ENCODE peak calls at places on chromosomes 13 and 19, in nine cellular contexts. K, F, U, S, N, C, G, J and V are unnamed samples.

GRCh38 chr13:20254076-20254475 is 22.0 kb upstream of the GJB6 start:
- DNase-seq in K (no peak), F (no peak), N (no peak), U (no peak), C (no peak), G (no peak), S (no peak), J (no peak), V (no peak)

GRCh38 chr13:40120781-40121180 is 465.3 kb downstream of the COG6 start:
- DNase-seq in K (no peak), G (no peak), F (no peak), U (no peak), N (peak; percentile 33), J (no peak), S (no peak), C (no peak), V (no peak)

GRCh38 chr19:31598730-31599238 is 249.5 kb upstream of the TSHZ3 start:
- DNase-seq in U (no peak), J (no peak), K (no peak), G (no peak), N (peak; percentile 14), F (no peak), S (no peak), C (no peak), V (no peak)

GRCh38 chr13:31234729-31235128 is 35.0 kb downstream of the B3GLCT start:
- DNase-seq in F (no peak), S (no peak), J (no peak), K (no peak), C (no peak), G (no peak), N (no peak), U (no peak), V (peak; percentile 65)

GRCh38 chr13:49560270-49561063 is 24.9 kb downstream of the RCBTB1 start:
- DNase-seq in K (peak; percentile 12), N (peak; percentile 68), G (no peak), J (no peak), S (no peak), F (peak; percentile 11), U (no peak), C (no peak), V (peak; percentile 52)

GRCh38 chr13:21365574-21365973 is 93.5 kb downstream of the ZDHHC20 start:
- DNase-seq in C (no peak), S (no peak), U (peak; percentile 68), F (no peak), J (no peak), G (no peak), N (no peak), K (peak; percentile 7), V (no peak)

GRCh38 chr13:59532405-59532804 is 631.3 kb downstream of the DIAPH3 start:
- DNase-seq in S (no peak), F (no peak), J (no peak), G (no peak), N (no peak), C (peak; percentile 43), K (no peak), U (no peak), V (no peak)

GRCh38 chr13:53788286-53788685 is 759.7 kb downstream of the OLFM4 start:
- DNase-seq in G (no peak), S (no peak), J (no peak), C (no peak), F (no peak), U (no peak), K (no peak), N (no peak), V (no peak)

GRCh38 chr13:92590503-92590908 is 636.1 kb upstream of the GPC6 start:
- DNase-seq in S (no peak), J (no peak), K (no peak), N (peak; percentile 20), C (no peak), G (no peak), F (no peak), U (no peak), V (no peak)

GRCh38 chr13:103517768-103518102 is 451.5 kb upstream of the SLC10A2 start:
- DNase-seq in S (no peak), G (no peak), F (no peak), C (no peak), J (no peak), N (no peak), U (no peak), K (no peak), V (no peak)

GRCh38 chr13:34223984-34224383 is 406.0 kb downstream of the RFC3 start:
- DNase-seq in K (no peak), S (no peak), U (no peak), G (no peak), C (no peak), J (no peak), F (no peak), N (no peak), V (no peak)

GRCh38 chr13:26074706-26075105 is 22.9 kb upstream of the SHISA2 start:
- DNase-seq in S (no peak), U (peak; percentile 57), F (no peak), G (no peak), C (no peak), K (no peak), J (no peak), N (no peak), V (no peak)

GRCh38 chr13:100887729-100888151 is 213.1 kb upstream of the TMTC4 start:
- DNase-seq in F (no peak), S (no peak), J (no peak), U (no peak), K (no peak), N (peak; percentile 46), C (peak; percentile 86), G (no peak), V (no peak)

GRCh38 chr19:31232871-31233270 is 116.4 kb downstream of the TSHZ3 start:
- DNase-seq in S (no peak), K (no peak), G (no peak), F (no peak), C (no peak), U (no peak), J (no peak), N (peak; percentile 97), V (no peak)

GRCh38 chr19:5567360-5567970 is at the start of gene TINCR:
- DNase-seq in K (no peak), G (no peak), N (no peak), U (no peak), J (no peak), S (no peak), F (peak; percentile 85), C (no peak), V (peak; percentile 83)

GRCh38 chr19:281992-282391 is 9.2 kb downstream of the PLPP2 start:
- DNase-seq in U (no peak), N (no peak), G (no peak), J (no peak), S (no peak), F (peak; percentile 31), K (peak; percentile 26), C (no peak), V (no peak)

DNA sequence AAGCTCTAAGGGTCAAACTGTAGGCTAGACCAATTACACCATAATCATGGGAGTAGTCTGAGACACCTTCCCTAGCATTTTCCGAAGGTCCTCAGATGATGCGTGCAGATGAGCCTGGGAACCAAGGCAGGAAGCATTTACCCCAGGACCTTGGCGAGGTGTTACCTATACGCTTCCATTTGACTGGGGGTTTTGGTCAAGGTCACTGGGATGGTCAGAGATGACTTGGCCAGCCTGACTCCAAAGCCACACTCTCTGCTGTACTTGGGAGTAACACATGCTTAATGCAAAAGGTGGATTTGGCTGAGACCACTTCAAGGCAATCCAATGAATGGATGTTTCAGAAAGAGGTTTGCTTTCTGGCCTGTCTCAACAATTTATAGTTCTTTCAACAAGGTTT is 98.9 kb upstream of the IRS2 start:
- DNase-seq in K (no peak), S (no peak), F (no peak), U (peak; percentile 80), G (no peak), C (no peak), J (no peak), N (no peak), V (no peak)
- H3K27me3 ChIP-seq in K (no peaks in the 10 kb centered on the region), S (no peaks in the 10 kb centered on the region), F (no peaks in the 10 kb centered on the region), U (no peaks in the 10 kb centered on the region), G (no peaks in the 10 kb centered on the region), C (no peaks in the 10 kb centered on the region), J (no peaks in the 10 kb centered on the region), N (no peaks in the 10 kb centered on the region), V (no peaks in the 10 kb centered on the region)

DNA sequence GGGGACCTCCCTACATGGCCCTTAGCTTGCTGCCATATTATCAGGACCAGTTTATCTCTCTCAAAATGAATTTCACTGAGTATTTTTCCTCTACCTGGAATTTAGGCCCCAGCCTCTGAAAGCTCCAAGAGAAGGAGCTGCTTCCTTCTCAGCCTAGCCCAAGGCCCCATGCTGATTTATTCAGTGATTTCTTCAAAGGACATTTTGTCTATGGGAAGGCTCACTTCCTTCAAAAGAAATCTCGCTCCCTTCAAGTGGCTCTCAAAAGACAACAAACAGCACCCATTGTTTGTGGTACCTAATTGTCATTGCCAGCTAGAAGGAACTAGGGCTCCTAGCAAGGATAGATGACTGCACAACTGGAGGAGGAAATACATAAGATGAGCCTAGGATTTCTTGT is 172.4 kb downstream of the SLC7A1 start:
- DNase-seq in S (no peak), G (no peak), F (peak; percentile 60), N (no peak), U (no peak), J (no peak), C (no peak), K (no peak), V (peak; percentile 61)
- H3K27me3 ChIP-seq in S (peaks cover 20% of the 10 kb centered on the region), G (no peaks in the 10 kb centered on the region), F (peaks cover 22% of the 10 kb centered on the region), N (peaks cover 11% of the 10 kb centered on the region), U (no peaks in the 10 kb centered on the region), J (peaks cover 28% of the 10 kb centered on the region), C (peaks cover 13% of the 10 kb centered on the region), K (peaks cover 3% of the 10 kb centered on the region), V (peaks cover 6% of the 10 kb centered on the region)

GRCh38 chr13:25001807-25002206 is 94.1 kb upstream of the PABPC3 start:
- DNase-seq in G (no peak), K (no peak), F (no peak), C (no peak), N (no peak), U (peak; percentile 53), J (no peak), S (no peak), V (no peak)
- H3K27me3 ChIP-seq in G (no peaks in the 10 kb centered on the region), K (peaks cover 4% of the 10 kb centered on the region), F (no peaks in the 10 kb centered on the region), C (peaks cover 2% of the 10 kb centered on the region), N (no peaks in the 10 kb centered on the region), U (peaks cover 3% of the 10 kb centered on the region), J (peaks cover 45% of the 10 kb centered on the region), S (peaks cover 18% of the 10 kb centered on the region), V (no peaks in the 10 kb centered on the region)

GRCh38 chr19:49950590-49950948 is 10.4 kb downstream of the SIGLEC11 start:
- DNase-seq in K (no peak), N (no peak), S (no peak), J (no peak), F (no peak), U (no peak), G (no peak), C (no peak), V (no peak)

GRCh38 chr19:49952475-49952829 is 8.5 kb downstream of the SIGLEC11 start:
- DNase-seq in F (no peak), J (no peak), S (no peak), G (no peak), U (no peak), K (no peak), N (no peak), C (no peak), V (no peak)

GRCh38 chr19:49950956-49951526 is 9.9 kb downstream of the SIGLEC11 start:
- DNase-seq in S (peak; percentile 40), G (no peak), U (no peak), K (no peak), N (no peak), C (no peak), F (no peak), J (no peak), V (no peak)

GRCh38 chr19:49952906-49953305 is 8.1 kb downstream of the SIGLEC11 start:
- DNase-seq in N (no peak), C (no peak), J (no peak), F (no peak), G (no peak), S (peak; percentile 28), K (no peak), U (no peak), V (no peak)

GRCh38 chr19:49951806-49952474 is 9.0 kb downstream of the SIGLEC11 start:
- DNase-seq in C (no peak), U (no peak), G (no peak), F (no peak), N (no peak), J (no peak), S (peak; percentile 24), K (no peak), V (no peak)
- H3K27me3 ChIP-seq in C (peaks cover 9% of the 10 kb centered on the region), U (no peaks in the 10 kb centered on the region), G (no peaks in the 10 kb centered on the region), F (no peaks in the 10 kb centered on the region), N (peaks cover 2% of the 10 kb centered on the region), J (peaks cover 16% of the 10 kb centered on the region), S (no peaks in the 10 kb centered on the region), K (no peaks in the 10 kb centered on the region), V (no peaks in the 10 kb centered on the region)